ENCODE peak calls at places on chromosomes 4 and X, in four cellular contexts. R is MCF 10A, A is iPS-NIHi11, F is A549. K is an unnamed sample.

GRCh38 chr4:88158360-88159136 is at the start of gene ABCG2:
- DNase-seq in A (peak), F (peak), R (peak), K (peak)

GRCh38 chrX:30582664-30583063 is 5.1 kb upstream of the TASL start:
- DNase-seq in R (no peak), A (no peak), F (no peak), K (no peak)

GRCh38 chr4:23884731-23885130 is 5.1 kb downstream of the PPARGC1A start:
- DNase-seq in F (no peak), A (no peak), R (no peak), K (no peak)

GRCh38 chr4:10205223-10205622 is 88.6 kb upstream of the WDR1 start:
- DNase-seq in A (no peak), R (peak), F (no peak), K (no peak)

GRCh38 chr4:149409186-149410056 is 406.2 kb downstream of the IQCM start:
- DNase-seq in A (no peak), R (peak), F (peak), K (no peak)

GRCh38 chrX:83934220-83934619 is 73.3 kb downstream of the CYLC1 start:
- DNase-seq in A (no peak), R (peak), F (peak), K (no peak)

GRCh38 chrX:122856205-122856604 is 327.9 kb upstream of the GRIA3 start:
- DNase-seq in R (no peak), A (no peak), F (no peak), K (no peak)

GRCh38 chr4:121148621-121149020 is 15.5 kb downstream of the TNIP3 start:
- DNase-seq in F (no peak), A (no peak), R (no peak), K (no peak)

GRCh38 chr4:171817026-171817425 is 3.8 kb downstream of the GALNTL6 start:
- DNase-seq in F (no peak), A (no peak), R (no peak), K (no peak)

GRCh38 chr4:37837446-37837845 is 11.0 kb downstream of the PGM2 start:
- DNase-seq in R (peak), F (no peak), A (no peak), K (no peak)

GRCh38 chr4:13544556-13545393 is 467 bp upstream of the NKX3-2 start:
- DNase-seq in R (peak), A (peak), F (peak), K (peak)